ENCODE peak calls at places on chromosomes 5 and 9, in nine cellular contexts. Z is NCI-H774; X is activated CD8-positive, alpha-beta memory T cell treated with anti-CD3 and anti-CD28 coated beads for 24 hours; H is T-helper 2 cell; K is NCI-H1930; Y is stimulated activated CD4-positive, alpha-beta T cell treated with anti-CD3 and anti-CD28 coated beads, Interleukin-4, amount 100 ng/mL, for 24 hours; S is HEK293T; G is upper lobe of left lung; A is mesenchymal stem cell. R is an unnamed sample.

GRCh38 chr5:91339053-91339710 is 43.9 kb downstream of the ARRDC3 start:
- DNase-seq in G (no peak), H (no peak), K (no peak), Y (no peak), Z (no peak), A (no peak), X (no peak), S (no peak), R (no peak)

GRCh38 chr9:136864996-136865767 is 926 bp downstream of the EDF1 start:
- DNase-seq in Y (no peak), S (no peak), X (peak), G (no peak), Z (no peak), H (no peak), A (no peak), K (no peak), R (no peak)

GRCh38 chr5:131019601-131020315 is 145.3 kb downstream of the HINT1 start:
- DNase-seq in S (no peak), G (no peak), H (no peak), A (no peak), Y (no peak), K (no peak), Z (no peak), X (no peak), R (no peak)

GRCh38 chr9:133700861-133701320 is 37.3 kb downstream of the SARDH start:
- DNase-seq in Y (no peak), X (no peak), S (no peak), H (no peak), G (no peak), Z (no peak), A (no peak), K (no peak), R (no peak)

GRCh38 chr5:37735649-37736347 is 104.0 kb downstream of the GDNF start:
- DNase-seq in X (no peak), Y (no peak), A (peak), H (no peak), K (no peak), G (no peak), Z (no peak), S (no peak), R (no peak)

GRCh38 chr9:34454571-34455065 is 3.8 kb downstream of the FAM219A start:
- DNase-seq in X (no peak), Y (peak), A (peak), G (no peak), Z (no peak), K (peak), H (no peak), S (no peak), R (no peak)

GRCh38 chr9:95513722-95514121 is 3.0 kb downstream of the PTCH1 start:
- DNase-seq in S (no peak), K (no peak), H (no peak), Y (no peak), Z (no peak), G (no peak), A (no peak), X (no peak), R (no peak)

GRCh38 chr5:139091439-139092156 is 106.6 kb downstream of the SIL1 start:
- DNase-seq in X (no peak), Z (no peak), A (peak), G (no peak), S (no peak), H (no peak), K (no peak), Y (no peak), R (no peak)

GRCh38 chr9:88930716-88931115 is 60.6 kb upstream of the S1PR3 start:
- DNase-seq in K (no peak), H (no peak), X (no peak), A (no peak), S (no peak), G (no peak), Y (no peak), Z (no peak), R (no peak)